ENCODE peak calls at places on chromosomes 16 and 17, in ten cellular contexts. One of them, this sample, is unnamed.

GRCh38 chr16:66084306-66084705 is 282.2 kb upstream of the CDH5 start:
- DNase-seq in frontal cortex: no peak
- DNase-seq in HEK293T: no peak
- DNase-seq in activated T-helper 9 cell treated with anti-CD3 and anti-CD28 coated beads, Interleukin-2, amount 50 U/mL, for 16 hours: no peak
- DNase-seq in AG09309: no peak
- DNase-seq in gastrocnemius medialis: no peak
- DNase-seq in Peyer's patch: no peak
- DNase-seq in nephron progenitor cell: no peak
- DNase-seq in GOT3: no peak
- DNase-seq in activated naive CD8-positive, alpha-beta T cell treated with anti-CD3 and anti-CD28 coated beads for 36 hours: no peak
- DNase-seq in this sample: no peak

GRCh38 chr16:272633-273546 is 2.9 kb downstream of the RGS11 start:
- DNase-seq in frontal cortex: peak
- DNase-seq in HEK293T: no peak
- DNase-seq in activated T-helper 9 cell treated with anti-CD3 and anti-CD28 coated beads, Interleukin-2, amount 50 U/mL, for 16 hours: no peak
- DNase-seq in AG09309: no peak
- DNase-seq in gastrocnemius medialis: no peak
- DNase-seq in Peyer's patch: no peak
- DNase-seq in nephron progenitor cell: no peak
- DNase-seq in GOT3: no peak
- DNase-seq in activated naive CD8-positive, alpha-beta T cell treated with anti-CD3 and anti-CD28 coated beads for 36 hours: no peak
- DNase-seq in this sample: no peak

GRCh38 chr16:11576427-11577289 is 10.1 kb downstream of the LITAF start:
- DNase-seq in frontal cortex: no peak
- DNase-seq in HEK293T: no peak
- DNase-seq in activated T-helper 9 cell treated with anti-CD3 and anti-CD28 coated beads, Interleukin-2, amount 50 U/mL, for 16 hours: no peak
- DNase-seq in AG09309: no peak
- DNase-seq in gastrocnemius medialis: no peak
- DNase-seq in Peyer's patch: peak
- DNase-seq in nephron progenitor cell: no peak
- DNase-seq in GOT3: no peak
- DNase-seq in activated naive CD8-positive, alpha-beta T cell treated with anti-CD3 and anti-CD28 coated beads for 36 hours: no peak
- DNase-seq in this sample: no peak

GRCh38 chr16:88635671-88636070 is 2.7 kb upstream of the IL17C start:
- DNase-seq in frontal cortex: no peak
- DNase-seq in HEK293T: no peak
- DNase-seq in activated T-helper 9 cell treated with anti-CD3 and anti-CD28 coated beads, Interleukin-2, amount 50 U/mL, for 16 hours: no peak
- DNase-seq in AG09309: no peak
- DNase-seq in gastrocnemius medialis: no peak
- DNase-seq in Peyer's patch: no peak
- DNase-seq in nephron progenitor cell: no peak
- DNase-seq in GOT3: no peak
- DNase-seq in activated naive CD8-positive, alpha-beta T cell treated with anti-CD3 and anti-CD28 coated beads for 36 hours: no peak
- DNase-seq in this sample: no peak

GRCh38 chr17:70172449-70172848 is 3.1 kb downstream of the KCNJ2 start:
- DNase-seq in frontal cortex: no peak
- DNase-seq in HEK293T: no peak
- DNase-seq in activated T-helper 9 cell treated with anti-CD3 and anti-CD28 coated beads, Interleukin-2, amount 50 U/mL, for 16 hours: no peak
- DNase-seq in AG09309: no peak
- DNase-seq in gastrocnemius medialis: no peak
- DNase-seq in Peyer's patch: no peak
- DNase-seq in nephron progenitor cell: no peak
- DNase-seq in GOT3: no peak
- DNase-seq in activated naive CD8-positive, alpha-beta T cell treated with anti-CD3 and anti-CD28 coated beads for 36 hours: no peak
- DNase-seq in this sample: no peak

GRCh38 chr17:42514867-42515266 is 21.2 kb upstream of the NAGLU start:
- DNase-seq in frontal cortex: no peak
- DNase-seq in HEK293T: no peak
- DNase-seq in activated T-helper 9 cell treated with anti-CD3 and anti-CD28 coated beads, Interleukin-2, amount 50 U/mL, for 16 hours: no peak
- DNase-seq in AG09309: no peak
- DNase-seq in gastrocnemius medialis: no peak
- DNase-seq in Peyer's patch: no peak
- DNase-seq in nephron progenitor cell: no peak
- DNase-seq in GOT3: no peak
- DNase-seq in activated naive CD8-positive, alpha-beta T cell treated with anti-CD3 and anti-CD28 coated beads for 36 hours: no peak
- DNase-seq in this sample: no peak

GRCh38 chr17:17757944-17758343 is 76.7 kb downstream of the RAI1 start:
- DNase-seq in frontal cortex: no peak
- DNase-seq in HEK293T: no peak
- DNase-seq in activated T-helper 9 cell treated with anti-CD3 and anti-CD28 coated beads, Interleukin-2, amount 50 U/mL, for 16 hours: no peak
- DNase-seq in AG09309: no peak
- DNase-seq in gastrocnemius medialis: no peak
- DNase-seq in Peyer's patch: no peak
- DNase-seq in nephron progenitor cell: no peak
- DNase-seq in GOT3: no peak
- DNase-seq in activated naive CD8-positive, alpha-beta T cell treated with anti-CD3 and anti-CD28 coated beads for 36 hours: no peak
- DNase-seq in this sample: no peak

GRCh38 chr16:57539072-57539796 is 2.9 kb upstream of the CCDC102A start:
- DNase-seq in frontal cortex: no peak
- DNase-seq in HEK293T: no peak
- DNase-seq in activated T-helper 9 cell treated with anti-CD3 and anti-CD28 coated beads, Interleukin-2, amount 50 U/mL, for 16 hours: no peak
- DNase-seq in AG09309: no peak
- DNase-seq in gastrocnemius medialis: no peak
- DNase-seq in Peyer's patch: no peak
- DNase-seq in nephron progenitor cell: no peak
- DNase-seq in GOT3: no peak
- DNase-seq in activated naive CD8-positive, alpha-beta T cell treated with anti-CD3 and anti-CD28 coated beads for 36 hours: no peak
- DNase-seq in this sample: no peak

GRCh38 chr17:3972281-3972731 is 8.1 kb upstream of the ATP2A3 start:
- DNase-seq in frontal cortex: no peak
- DNase-seq in HEK293T: no peak
- DNase-seq in activated T-helper 9 cell treated with anti-CD3 and anti-CD28 coated beads, Interleukin-2, amount 50 U/mL, for 16 hours: no peak
- DNase-seq in AG09309: no peak
- DNase-seq in gastrocnemius medialis: no peak
- DNase-seq in Peyer's patch: peak
- DNase-seq in nephron progenitor cell: no peak
- DNase-seq in GOT3: no peak
- DNase-seq in activated naive CD8-positive, alpha-beta T cell treated with anti-CD3 and anti-CD28 coated beads for 36 hours: no peak
- DNase-seq in this sample: no peak

GRCh38 chr17:14672830-14673229 is 371.9 kb downstream of the HS3ST3B1 start:
- DNase-seq in frontal cortex: no peak
- DNase-seq in HEK293T: no peak
- DNase-seq in activated T-helper 9 cell treated with anti-CD3 and anti-CD28 coated beads, Interleukin-2, amount 50 U/mL, for 16 hours: no peak
- DNase-seq in AG09309: peak
- DNase-seq in gastrocnemius medialis: no peak
- DNase-seq in Peyer's patch: no peak
- DNase-seq in nephron progenitor cell: no peak
- DNase-seq in GOT3: no peak
- DNase-seq in activated naive CD8-positive, alpha-beta T cell treated with anti-CD3 and anti-CD28 coated beads for 36 hours: no peak
- DNase-seq in this sample: no peak

GRCh38 chr16:75127713-75128415 is 11.3 kb upstream of the LDHD start:
- DNase-seq in frontal cortex: no peak
- DNase-seq in HEK293T: no peak
- DNase-seq in activated T-helper 9 cell treated with anti-CD3 and anti-CD28 coated beads, Interleukin-2, amount 50 U/mL, for 16 hours: no peak
- DNase-seq in AG09309: no peak
- DNase-seq in gastrocnemius medialis: no peak
- DNase-seq in Peyer's patch: no peak
- DNase-seq in nephron progenitor cell: no peak
- DNase-seq in GOT3: no peak
- DNase-seq in activated naive CD8-positive, alpha-beta T cell treated with anti-CD3 and anti-CD28 coated beads for 36 hours: no peak
- DNase-seq in this sample: no peak

GRCh38 chr17:1762233-1762905 is 509 bp downstream of the SERPINF1 start:
- DNase-seq in frontal cortex: no peak
- DNase-seq in HEK293T: no peak
- DNase-seq in activated T-helper 9 cell treated with anti-CD3 and anti-CD28 coated beads, Interleukin-2, amount 50 U/mL, for 16 hours: no peak
- DNase-seq in AG09309: no peak
- DNase-seq in gastrocnemius medialis: peak
- DNase-seq in Peyer's patch: no peak
- DNase-seq in nephron progenitor cell: no peak
- DNase-seq in GOT3: no peak
- DNase-seq in activated naive CD8-positive, alpha-beta T cell treated with anti-CD3 and anti-CD28 coated beads for 36 hours: no peak
- DNase-seq in this sample: no peak

GRCh38 chr17:258045-258734 is 76.7 kb upstream of the DOC2B start:
- DNase-seq in frontal cortex: no peak
- DNase-seq in HEK293T: no peak
- DNase-seq in activated T-helper 9 cell treated with anti-CD3 and anti-CD28 coated beads, Interleukin-2, amount 50 U/mL, for 16 hours: no peak
- DNase-seq in AG09309: no peak
- DNase-seq in gastrocnemius medialis: no peak
- DNase-seq in Peyer's patch: no peak
- DNase-seq in nephron progenitor cell: no peak
- DNase-seq in GOT3: no peak
- DNase-seq in activated naive CD8-positive, alpha-beta T cell treated with anti-CD3 and anti-CD28 coated beads for 36 hours: no peak
- DNase-seq in this sample: no peak

GRCh38 chr16:50246299-50247122 is 19.8 kb upstream of the ADCY7 start:
- DNase-seq in frontal cortex: no peak
- DNase-seq in HEK293T: peak
- DNase-seq in activated T-helper 9 cell treated with anti-CD3 and anti-CD28 coated beads, Interleukin-2, amount 50 U/mL, for 16 hours: no peak
- DNase-seq in AG09309: no peak
- DNase-seq in gastrocnemius medialis: no peak
- DNase-seq in Peyer's patch: no peak
- DNase-seq in nephron progenitor cell: peak
- DNase-seq in GOT3: no peak
- DNase-seq in activated naive CD8-positive, alpha-beta T cell treated with anti-CD3 and anti-CD28 coated beads for 36 hours: no peak
- DNase-seq in this sample: no peak

GRCh38 chr16:85123891-85124635 is 11.8 kb upstream of the CIBAR2 start:
- DNase-seq in frontal cortex: no peak
- DNase-seq in HEK293T: no peak
- DNase-seq in activated T-helper 9 cell treated with anti-CD3 and anti-CD28 coated beads, Interleukin-2, amount 50 U/mL, for 16 hours: no peak
- DNase-seq in AG09309: peak
- DNase-seq in gastrocnemius medialis: peak
- DNase-seq in Peyer's patch: no peak
- DNase-seq in nephron progenitor cell: no peak
- DNase-seq in GOT3: no peak
- DNase-seq in activated naive CD8-positive, alpha-beta T cell treated with anti-CD3 and anti-CD28 coated beads for 36 hours: no peak
- DNase-seq in this sample: no peak

GRCh38 chr16:15533386-15533785 is 99.0 kb downstream of the BMERB1 start:
- DNase-seq in frontal cortex: no peak
- DNase-seq in HEK293T: no peak
- DNase-seq in activated T-helper 9 cell treated with anti-CD3 and anti-CD28 coated beads, Interleukin-2, amount 50 U/mL, for 16 hours: no peak
- DNase-seq in AG09309: no peak
- DNase-seq in gastrocnemius medialis: no peak
- DNase-seq in Peyer's patch: no peak
- DNase-seq in nephron progenitor cell: no peak
- DNase-seq in GOT3: no peak
- DNase-seq in activated naive CD8-positive, alpha-beta T cell treated with anti-CD3 and anti-CD28 coated beads for 36 hours: no peak
- DNase-seq in this sample: no peak

GRCh38 chr16:2288701-2289100 is 20.8 kb upstream of the RNPS1 start:
- DNase-seq in frontal cortex: no peak
- DNase-seq in HEK293T: no peak
- DNase-seq in activated T-helper 9 cell treated with anti-CD3 and anti-CD28 coated beads, Interleukin-2, amount 50 U/mL, for 16 hours: no peak
- DNase-seq in AG09309: no peak
- DNase-seq in gastrocnemius medialis: no peak
- DNase-seq in Peyer's patch: no peak
- DNase-seq in nephron progenitor cell: no peak
- DNase-seq in GOT3: no peak
- DNase-seq in activated naive CD8-positive, alpha-beta T cell treated with anti-CD3 and anti-CD28 coated beads for 36 hours: no peak
- DNase-seq in this sample: no peak

GRCh38 chr17:330993-331701 is 21.5 kb downstream of the RPH3AL start:
- DNase-seq in frontal cortex: no peak
- DNase-seq in HEK293T: no peak
- DNase-seq in activated T-helper 9 cell treated with anti-CD3 and anti-CD28 coated beads, Interleukin-2, amount 50 U/mL, for 16 hours: no peak
- DNase-seq in AG09309: no peak
- DNase-seq in gastrocnemius medialis: no peak
- DNase-seq in Peyer's patch: peak
- DNase-seq in nephron progenitor cell: no peak
- DNase-seq in GOT3: no peak
- DNase-seq in activated naive CD8-positive, alpha-beta T cell treated with anti-CD3 and anti-CD28 coated beads for 36 hours: no peak
- DNase-seq in this sample: no peak

GRCh38 chr16:82358161-82358560 is 188.1 kb upstream of the MPHOSPH6 start:
- DNase-seq in frontal cortex: no peak
- DNase-seq in HEK293T: no peak
- DNase-seq in activated T-helper 9 cell treated with anti-CD3 and anti-CD28 coated beads, Interleukin-2, amount 50 U/mL, for 16 hours: no peak
- DNase-seq in AG09309: no peak
- DNase-seq in gastrocnemius medialis: no peak
- DNase-seq in Peyer's patch: no peak
- DNase-seq in nephron progenitor cell: no peak
- DNase-seq in GOT3: no peak
- DNase-seq in activated naive CD8-positive, alpha-beta T cell treated with anti-CD3 and anti-CD28 coated beads for 36 hours: no peak
- DNase-seq in this sample: no peak

GRCh38 chr16:13829712-13830304 is 90.1 kb upstream of the ERCC4 start:
- DNase-seq in frontal cortex: no peak
- DNase-seq in HEK293T: no peak
- DNase-seq in activated T-helper 9 cell treated with anti-CD3 and anti-CD28 coated beads, Interleukin-2, amount 50 U/mL, for 16 hours: no peak
- DNase-seq in AG09309: no peak
- DNase-seq in gastrocnemius medialis: no peak
- DNase-seq in Peyer's patch: no peak
- DNase-seq in nephron progenitor cell: no peak
- DNase-seq in GOT3: no peak
- DNase-seq in activated naive CD8-positive, alpha-beta T cell treated with anti-CD3 and anti-CD28 coated beads for 36 hours: no peak
- DNase-seq in this sample: no peak

GRCh38 chr17:76121932-76122383 is 18.4 kb upstream of the EXOC7 start:
- DNase-seq in frontal cortex: peak
- DNase-seq in HEK293T: no peak
- DNase-seq in activated T-helper 9 cell treated with anti-CD3 and anti-CD28 coated beads, Interleukin-2, amount 50 U/mL, for 16 hours: no peak
- DNase-seq in AG09309: no peak
- DNase-seq in gastrocnemius medialis: no peak
- DNase-seq in Peyer's patch: peak
- DNase-seq in nephron progenitor cell: no peak
- DNase-seq in GOT3: no peak
- DNase-seq in activated naive CD8-positive, alpha-beta T cell treated with anti-CD3 and anti-CD28 coated beads for 36 hours: peak
- DNase-seq in this sample: no peak

GRCh38 chr16:14618566-14618965 is 11.5 kb downstream of the PARN start:
- DNase-seq in frontal cortex: no peak
- DNase-seq in HEK293T: no peak
- DNase-seq in activated T-helper 9 cell treated with anti-CD3 and anti-CD28 coated beads, Interleukin-2, amount 50 U/mL, for 16 hours: no peak
- DNase-seq in AG09309: no peak
- DNase-seq in gastrocnemius medialis: no peak
- DNase-seq in Peyer's patch: no peak
- DNase-seq in nephron progenitor cell: no peak
- DNase-seq in GOT3: no peak
- DNase-seq in activated naive CD8-positive, alpha-beta T cell treated with anti-CD3 and anti-CD28 coated beads for 36 hours: no peak
- DNase-seq in this sample: no peak

GRCh38 chr16:84464116-84464515 is 40.3 kb downstream of the MEAK7 start:
- DNase-seq in frontal cortex: no peak
- DNase-seq in HEK293T: no peak
- DNase-seq in activated T-helper 9 cell treated with anti-CD3 and anti-CD28 coated beads, Interleukin-2, amount 50 U/mL, for 16 hours: no peak
- DNase-seq in AG09309: no peak
- DNase-seq in gastrocnemius medialis: no peak
- DNase-seq in Peyer's patch: no peak
- DNase-seq in nephron progenitor cell: no peak
- DNase-seq in GOT3: no peak
- DNase-seq in activated naive CD8-positive, alpha-beta T cell treated with anti-CD3 and anti-CD28 coated beads for 36 hours: no peak
- DNase-seq in this sample: no peak

GRCh38 chr17:29091591-29092291 is 48.8 kb downstream of the PIPOX start:
- DNase-seq in frontal cortex: no peak
- DNase-seq in HEK293T: no peak
- DNase-seq in activated T-helper 9 cell treated with anti-CD3 and anti-CD28 coated beads, Interleukin-2, amount 50 U/mL, for 16 hours: no peak
- DNase-seq in AG09309: no peak
- DNase-seq in gastrocnemius medialis: no peak
- DNase-seq in Peyer's patch: no peak
- DNase-seq in nephron progenitor cell: no peak
- DNase-seq in GOT3: no peak
- DNase-seq in activated naive CD8-positive, alpha-beta T cell treated with anti-CD3 and anti-CD28 coated beads for 36 hours: no peak
- DNase-seq in this sample: no peak

GRCh38 chr16:61014869-61015268 is 1021.4 kb downstream of the CDH8 start:
- DNase-seq in frontal cortex: no peak
- DNase-seq in HEK293T: no peak
- DNase-seq in activated T-helper 9 cell treated with anti-CD3 and anti-CD28 coated beads, Interleukin-2, amount 50 U/mL, for 16 hours: no peak
- DNase-seq in AG09309: no peak
- DNase-seq in gastrocnemius medialis: no peak
- DNase-seq in Peyer's patch: no peak
- DNase-seq in nephron progenitor cell: no peak
- DNase-seq in GOT3: no peak
- DNase-seq in activated naive CD8-positive, alpha-beta T cell treated with anti-CD3 and anti-CD28 coated beads for 36 hours: no peak
- DNase-seq in this sample: no peak

GRCh38 chr17:82113422-82113821 is 15.4 kb upstream of the FASN start:
- DNase-seq in frontal cortex: no peak
- DNase-seq in HEK293T: no peak
- DNase-seq in activated T-helper 9 cell treated with anti-CD3 and anti-CD28 coated beads, Interleukin-2, amount 50 U/mL, for 16 hours: no peak
- DNase-seq in AG09309: no peak
- DNase-seq in gastrocnemius medialis: no peak
- DNase-seq in Peyer's patch: no peak
- DNase-seq in nephron progenitor cell: no peak
- DNase-seq in GOT3: no peak
- DNase-seq in activated naive CD8-positive, alpha-beta T cell treated with anti-CD3 and anti-CD28 coated beads for 36 hours: no peak
- DNase-seq in this sample: no peak

GRCh38 chr17:44219126-44219635 is 294 bp downstream of the UBTF start:
- DNase-seq in frontal cortex: peak
- DNase-seq in HEK293T: peak
- DNase-seq in activated T-helper 9 cell treated with anti-CD3 and anti-CD28 coated beads, Interleukin-2, amount 50 U/mL, for 16 hours: peak
- DNase-seq in AG09309: no peak
- DNase-seq in gastrocnemius medialis: peak
- DNase-seq in Peyer's patch: peak
- DNase-seq in nephron progenitor cell: peak
- DNase-seq in GOT3: no peak
- DNase-seq in activated naive CD8-positive, alpha-beta T cell treated with anti-CD3 and anti-CD28 coated beads for 36 hours: peak
- DNase-seq in this sample: peak

GRCh38 chr17:46191332-46192210 is 1.7 kb downstream of the KANSL1 start:
- DNase-seq in frontal cortex: peak
- DNase-seq in HEK293T: peak
- DNase-seq in activated T-helper 9 cell treated with anti-CD3 and anti-CD28 coated beads, Interleukin-2, amount 50 U/mL, for 16 hours: no peak
- DNase-seq in AG09309: no peak
- DNase-seq in gastrocnemius medialis: peak
- DNase-seq in Peyer's patch: no peak
- DNase-seq in nephron progenitor cell: peak
- DNase-seq in GOT3: no peak
- DNase-seq in activated naive CD8-positive, alpha-beta T cell treated with anti-CD3 and anti-CD28 coated beads for 36 hours: peak
- DNase-seq in this sample: peak